ENCODE peak calls at places on chromosomes 6 and 20, in six cellular contexts. L is mesendoderm, W is H9, B is IMR-90, C is H1, X is mesenchymal stem cell. S is an unnamed sample.

GRCh38 chr6:88477411-88477810 is 311.3 kb upstream of the CNR1 start:
- DNase-seq in L (no peak), W (no peak), B (no peak), C (no peak), X (no peak), S (no peak)

GRCh38 chr20:20497242-20497985 is 129.5 kb downstream of the INSM1 start:
- DNase-seq in L (no peak), W (no peak), B (no peak), C (no peak), X (no peak), S (no peak)

GRCh38 chr6:124964084-124964763 is 2.0 kb downstream of the RNF217 start:
- DNase-seq in L (no peak), W (no peak), B (peak), C (no peak), X (peak), S (no peak)

GRCh38 chr6:151443449-151443848 is 8.5 kb downstream of the RMND1 start:
- DNase-seq in L (no peak), W (no peak), B (no peak), C (no peak), X (no peak), S (no peak)

GRCh38 chr6:41047745-41048742 is 5.0 kb upstream of the APOBEC2 start:
- DNase-seq in L (peak), W (no peak), B (no peak), C (no peak), X (no peak), S (no peak)

GRCh38 chr6:92160226-92160625 is 1259.1 kb downstream of the EPHA7 start:
- DNase-seq in L (no peak), W (no peak), B (no peak), C (no peak), X (no peak), S (no peak)

GRCh38 chr20:39524371-39524911 is 562.3 kb downstream of the DHX35 start:
- DNase-seq in L (no peak), W (no peak), B (no peak), C (no peak), X (no peak), S (no peak)

GRCh38 chr20:49582413-49583334 is 14.7 kb upstream of the PTGIS start:
- DNase-seq in L (no peak), W (no peak), B (no peak), C (no peak), X (no peak), S (no peak)

GRCh38 chr6:138986578-138986977 is 1.5 kb downstream of the REPS1 start:
- DNase-seq in L (no peak), W (no peak), B (peak), C (no peak), X (peak), S (no peak)

GRCh38 chr6:42366011-42366705 is 85.6 kb downstream of the TRERF1 start:
- DNase-seq in L (no peak), W (no peak), B (no peak), C (no peak), X (no peak), S (no peak)

GRCh38 chr20:17226410-17227198 is at the start of gene PCSK2:
- DNase-seq in L (peak), W (peak), B (peak), C (peak), X (peak), S (peak)

GRCh38 chr20:44475694-44476560 is at the start of gene TTPAL:
- DNase-seq in L (peak), W (peak), B (peak), C (peak), X (peak), S (peak)

GRCh38 chr20:44477151-44477550 is 1.5 kb downstream of the TTPAL start:
- DNase-seq in L (no peak), W (no peak), B (no peak), C (no peak), X (no peak), S (no peak)

GRCh38 chr20:44471481-44471882 is 4.2 kb upstream of the TTPAL start:
- DNase-seq in L (peak), W (no peak), B (peak), C (no peak), X (peak), S (no peak)

GRCh38 chr20:44478188-44478587 is 2.5 kb downstream of the TTPAL start:
- DNase-seq in L (no peak), W (no peak), B (no peak), C (no peak), X (no peak), S (no peak)

DNA sequence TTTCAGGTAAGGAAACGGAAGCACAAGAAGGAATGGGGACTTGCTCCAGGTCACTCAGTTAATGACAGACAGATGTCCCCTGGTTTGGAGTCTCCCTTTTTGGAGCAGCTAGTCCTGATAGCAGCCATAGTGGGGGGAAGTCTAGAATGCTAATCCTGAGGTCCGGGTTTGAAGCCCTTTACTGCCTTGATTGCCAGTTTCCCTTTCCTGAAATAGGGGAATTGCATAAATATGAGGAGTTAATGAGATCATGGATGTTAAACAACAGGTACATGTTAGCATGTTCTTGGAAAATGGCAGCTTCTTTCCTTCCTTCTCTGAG is 341 bp upstream of the TTPAL start:
- DNase-seq in L (no peak), W (no peak), B (no peak), C (no peak), X (no peak), S (no peak)
- H3K9ac ChIP-seq in L (peak), W (no peak), B (peak), C (no peak), X (peak), S (no peak)

GRCh38 chr6:122833229-122833556 is 44.1 kb downstream of the SMPDL3A start:
- DNase-seq in L (no peak), W (peak), B (no peak), C (no peak), X (no peak), S (peak)
- H2AK5ac ChIP-seq in L (no peak), W (no peak), B (no peak), C (no peak), X (no peak), S (no peak)

GRCh38 chr6:137968901-137969300 is 101.8 kb downstream of the TNFAIP3 start:
- DNase-seq in L (peak), W (no peak), B (no peak), C (no peak), X (no peak), S (no peak)
- H3K9ac ChIP-seq in L (no peak), W (no peak), B (no peak), C (no peak), X (no peak), S (no peak)

GRCh38 chr20:38125157-38126056 is 39.7 kb downstream of the TGM2 start:
- DNase-seq in L (no peak), W (no peak), B (peak), C (peak), X (no peak), S (no peak)

GRCh38 chr20:38127011-38127621 is 38.0 kb downstream of the TGM2 start:
- DNase-seq in L (no peak), W (no peak), B (peak), C (no peak), X (peak), S (no peak)

GRCh38 chr20:38127920-38128528 is 37.0 kb downstream of the TGM2 start:
- DNase-seq in L (no peak), W (no peak), B (no peak), C (no peak), X (no peak), S (no peak)

GRCh38 chr20:38128691-38129090 is 36.4 kb downstream of the TGM2 start:
- DNase-seq in L (no peak), W (no peak), B (no peak), C (no peak), X (no peak), S (no peak)

DNA sequence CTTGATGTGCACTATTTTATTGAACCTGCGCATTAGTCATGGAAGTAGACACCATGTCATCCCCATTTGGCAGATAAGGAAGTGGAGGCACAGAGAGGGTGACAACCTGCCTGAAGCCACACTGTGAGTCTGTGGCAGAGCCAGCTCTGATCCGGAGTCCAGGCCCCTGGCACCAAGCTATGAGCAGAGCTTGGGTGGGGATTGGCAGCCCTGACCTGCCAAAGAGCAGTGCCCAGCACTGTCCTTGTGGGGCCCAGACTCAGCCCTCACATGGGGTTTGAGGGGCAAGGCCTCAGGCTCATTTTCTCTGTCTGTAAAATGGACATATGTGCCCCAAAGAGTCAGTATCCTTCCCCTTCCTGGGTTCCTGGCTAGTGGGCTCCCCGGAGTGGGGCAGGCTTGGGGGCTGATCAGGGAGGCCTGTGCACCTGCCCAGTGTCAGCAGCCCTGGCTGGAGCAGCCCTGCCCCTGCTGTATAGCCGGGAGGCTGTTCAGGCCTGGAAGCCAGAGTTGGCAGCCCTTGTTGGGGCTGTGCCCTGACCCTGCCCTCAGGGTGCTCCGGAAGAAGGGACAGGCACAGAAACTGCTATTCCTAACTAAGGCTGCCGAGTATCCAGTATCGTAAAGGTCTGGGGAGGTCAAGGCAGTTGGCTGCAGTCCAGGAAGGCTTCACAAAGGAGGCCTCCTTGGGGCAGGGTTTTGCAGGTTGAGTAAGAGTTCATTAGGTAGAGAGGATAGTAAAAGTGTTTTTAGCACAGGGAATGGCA is 38.7 kb downstream of the TGM2 start:
- DNase-seq in L (no peak), W (peak), B (no peak), C (no peak), X (peak), S (no peak)
- H2AK5ac ChIP-seq in L (no peak), W (no peak), B (peak), C (no peak), X (peak), S (no peak)

GRCh38 chr20:63154395-63154794 is 61.5 kb downstream of the YTHDF1 start:
- DNase-seq in L (no peak), W (no peak), B (no peak), C (no peak), X (no peak), S (no peak)
- H3K9ac ChIP-seq in L (no peak), W (no peak), B (no peak), C (no peak), X (no peak), S (no peak)

GRCh38 chr20:31581391-31581790 is 23.7 kb upstream of the ID1 start:
- DNase-seq in L (no peak), W (peak), B (no peak), C (peak), X (no peak), S (no peak)
- H2AK5ac ChIP-seq in L (no peak), W (no peak), B (peak), C (peak), X (no peak), S (peak)